ENCODE peak calls at places on chromosomes 12 and 14, in eight cellular contexts. One of them, this sample, is unnamed.

GRCh38 chr14:93712838-93713724 is 75.2 kb downstream of the PRIMA1 start:
- DNase-seq in tibial artery: peak
- DNase-seq in uterus: no peak
- DNase-seq in esophagus muscularis mucosa: peak
- DNase-seq in neural progenitor cell: no peak
- DNase-seq in thoracic aorta: no peak
- DNase-seq in fibroblast of lung: no peak
- DNase-seq in epithelial cell of esophagus: peak
- DNase-seq in this sample: no peak

GRCh38 chr12:101021911-101022388 is 188.1 kb downstream of the SLC5A8 start:
- DNase-seq in fibroblast of lung: peak
- DNase-seq in neural progenitor cell: no peak
- DNase-seq in epithelial cell of esophagus: peak
- DNase-seq in uterus: no peak
- DNase-seq in tibial artery: no peak
- DNase-seq in thoracic aorta: no peak
- DNase-seq in esophagus muscularis mucosa: no peak
- DNase-seq in this sample: no peak

GRCh38 chr14:56027916-56028637 is 90.1 kb upstream of the PELI2 start:
- DNase-seq in neural progenitor cell: no peak
- DNase-seq in uterus: no peak
- DNase-seq in tibial artery: no peak
- DNase-seq in fibroblast of lung: no peak
- DNase-seq in esophagus muscularis mucosa: no peak
- DNase-seq in epithelial cell of esophagus: no peak
- DNase-seq in thoracic aorta: no peak
- DNase-seq in this sample: no peak

GRCh38 chr12:42589465-42590323 is at the start of gene PRICKLE1:
- DNase-seq in neural progenitor cell: peak
- DNase-seq in epithelial cell of esophagus: peak
- DNase-seq in thoracic aorta: no peak
- DNase-seq in uterus: peak
- DNase-seq in tibial artery: no peak
- DNase-seq in fibroblast of lung: peak
- DNase-seq in esophagus muscularis mucosa: no peak
- DNase-seq in this sample: no peak

GRCh38 chr14:99273724-99274345 is 1.8 kb upstream of the BCL11B start:
- DNase-seq in fibroblast of lung: peak
- DNase-seq in neural progenitor cell: no peak
- DNase-seq in thoracic aorta: no peak
- DNase-seq in tibial artery: no peak
- DNase-seq in esophagus muscularis mucosa: no peak
- DNase-seq in epithelial cell of esophagus: peak
- DNase-seq in uterus: no peak
- DNase-seq in this sample: no peak

GRCh38 chr14:33932526-33933292 is 18.2 kb downstream of the EGLN3 start:
- DNase-seq in thoracic aorta: no peak
- DNase-seq in tibial artery: no peak
- DNase-seq in esophagus muscularis mucosa: no peak
- DNase-seq in epithelial cell of esophagus: no peak
- DNase-seq in fibroblast of lung: peak
- DNase-seq in uterus: no peak
- DNase-seq in neural progenitor cell: peak
- DNase-seq in this sample: no peak

GRCh38 chr14:104953896-104954656 is 24.1 kb downstream of the AHNAK2 start:
- DNase-seq in epithelial cell of esophagus: no peak
- DNase-seq in uterus: no peak
- DNase-seq in neural progenitor cell: no peak
- DNase-seq in fibroblast of lung: no peak
- DNase-seq in thoracic aorta: no peak
- DNase-seq in esophagus muscularis mucosa: no peak
- DNase-seq in tibial artery: peak
- DNase-seq in this sample: no peak

GRCh38 chr12:48716168-48716492 is 377 bp downstream of the CCNT1 start:
- DNase-seq in epithelial cell of esophagus: no peak
- DNase-seq in esophagus muscularis mucosa: no peak
- DNase-seq in neural progenitor cell: no peak
- DNase-seq in uterus: no peak
- DNase-seq in tibial artery: no peak
- DNase-seq in fibroblast of lung: peak
- DNase-seq in thoracic aorta: no peak
- DNase-seq in this sample: no peak

GRCh38 chr12:57888407-57889157 is 42.1 kb upstream of the CTDSP2 start:
- DNase-seq in thoracic aorta: peak
- DNase-seq in tibial artery: no peak
- DNase-seq in fibroblast of lung: peak
- DNase-seq in epithelial cell of esophagus: peak
- DNase-seq in esophagus muscularis mucosa: no peak
- DNase-seq in uterus: no peak
- DNase-seq in neural progenitor cell: peak
- DNase-seq in this sample: peak

GRCh38 chr14:95770777-95771176 is 56.9 kb upstream of the TCL1A start:
- DNase-seq in epithelial cell of esophagus: no peak
- DNase-seq in neural progenitor cell: no peak
- DNase-seq in thoracic aorta: no peak
- DNase-seq in esophagus muscularis mucosa: no peak
- DNase-seq in fibroblast of lung: no peak
- DNase-seq in uterus: no peak
- DNase-seq in tibial artery: no peak
- DNase-seq in this sample: no peak

GRCh38 chr12:2364566-2365165 is 311.9 kb downstream of the CACNA1C start:
- DNase-seq in tibial artery: no peak
- DNase-seq in epithelial cell of esophagus: peak
- DNase-seq in thoracic aorta: no peak
- DNase-seq in fibroblast of lung: no peak
- DNase-seq in esophagus muscularis mucosa: no peak
- DNase-seq in uterus: no peak
- DNase-seq in neural progenitor cell: peak
- DNase-seq in this sample: peak

GRCh38 chr12:69704357-69704756 is 5.3 kb upstream of the BEST3 start:
- DNase-seq in thoracic aorta: no peak
- DNase-seq in uterus: no peak
- DNase-seq in tibial artery: no peak
- DNase-seq in fibroblast of lung: no peak
- DNase-seq in epithelial cell of esophagus: no peak
- DNase-seq in esophagus muscularis mucosa: no peak
- DNase-seq in neural progenitor cell: no peak
- DNase-seq in this sample: no peak

GRCh38 chr12:69712826-69713225 is 13.7 kb upstream of the BEST3 start:
- DNase-seq in neural progenitor cell: no peak
- DNase-seq in thoracic aorta: no peak
- DNase-seq in tibial artery: no peak
- DNase-seq in uterus: no peak
- DNase-seq in esophagus muscularis mucosa: no peak
- DNase-seq in fibroblast of lung: no peak
- DNase-seq in epithelial cell of esophagus: peak
- DNase-seq in this sample: no peak

GRCh38 chr12:69714542-69714941 is 15.4 kb upstream of the BEST3 start:
- DNase-seq in fibroblast of lung: no peak
- DNase-seq in neural progenitor cell: no peak
- DNase-seq in uterus: no peak
- DNase-seq in thoracic aorta: no peak
- DNase-seq in epithelial cell of esophagus: no peak
- DNase-seq in tibial artery: no peak
- DNase-seq in esophagus muscularis mucosa: no peak
- DNase-seq in this sample: no peak

GRCh38 chr12:69703146-69703642 is 4.1 kb upstream of the BEST3 start:
- DNase-seq in neural progenitor cell: no peak
- DNase-seq in tibial artery: no peak
- DNase-seq in thoracic aorta: no peak
- DNase-seq in fibroblast of lung: no peak
- DNase-seq in uterus: no peak
- DNase-seq in epithelial cell of esophagus: no peak
- DNase-seq in esophagus muscularis mucosa: no peak
- DNase-seq in this sample: no peak

DNA sequence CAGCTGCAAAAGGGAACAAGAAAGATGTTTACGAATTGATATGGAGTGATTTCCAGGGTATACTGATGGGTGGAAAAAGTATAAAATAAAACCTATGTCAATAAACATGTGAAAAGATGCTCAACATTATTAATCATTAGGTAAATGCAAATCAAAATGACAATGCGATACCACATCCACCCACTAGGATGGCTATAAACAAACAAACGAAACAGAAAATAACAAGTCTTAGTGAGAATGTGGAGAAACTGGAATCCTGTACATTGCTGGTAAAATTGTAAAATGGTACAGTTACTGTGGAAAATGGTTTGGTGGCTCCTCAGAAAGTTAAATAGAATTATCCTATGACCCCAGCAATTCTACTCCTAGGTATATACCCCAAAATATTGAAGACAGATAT is 9.5 kb upstream of the BEST3 start:
- DNase-seq in esophagus muscularis mucosa: no peak
- DNase-seq in uterus: no peak
- DNase-seq in thoracic aorta: no peak
- DNase-seq in epithelial cell of esophagus: no peak
- DNase-seq in tibial artery: no peak
- DNase-seq in neural progenitor cell: no peak
- DNase-seq in fibroblast of lung: no peak
- DNase-seq in this sample: no peak
- TF ChIP-seq CTCF in esophagus muscularis mucosa: no peak
- TF ChIP-seq CTCF in uterus: no peak
- TF ChIP-seq CTCF in thoracic aorta: no peak
- TF ChIP-seq CTCF in epithelial cell of esophagus: peak
- TF ChIP-seq CTCF in tibial artery: no peak
- TF ChIP-seq CTCF in neural progenitor cell: peak
- TF ChIP-seq CTCF in fibroblast of lung: peak
- TF ChIP-seq CTCF in this sample: no peak

DNA sequence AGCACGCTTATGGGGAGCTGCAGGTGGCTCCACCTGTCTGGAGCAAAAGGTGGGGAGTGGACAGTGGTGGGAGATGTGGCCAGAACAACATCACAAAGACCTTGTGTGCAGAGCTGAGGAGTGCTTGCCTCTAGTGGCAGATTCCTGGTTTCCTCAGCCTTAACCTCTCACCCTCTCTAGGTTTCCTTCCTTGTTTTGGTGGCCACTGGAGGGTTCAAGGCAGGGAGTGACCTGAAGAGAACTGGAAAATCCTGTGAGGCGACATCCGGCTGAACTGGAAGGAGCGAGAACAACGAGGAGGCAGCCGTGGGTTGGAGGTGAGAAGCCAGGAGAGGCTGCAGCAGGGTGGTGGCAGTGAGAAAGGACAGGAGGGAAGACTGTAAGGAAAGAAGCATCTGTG is 6.3 kb upstream of the FLVCR2 start:
- DNase-seq in esophagus muscularis mucosa: no peak
- DNase-seq in uterus: no peak
- DNase-seq in fibroblast of lung: no peak
- DNase-seq in neural progenitor cell: no peak
- DNase-seq in epithelial cell of esophagus: no peak
- DNase-seq in tibial artery: no peak
- DNase-seq in thoracic aorta: no peak
- DNase-seq in this sample: no peak
- H3K4me3 ChIP-seq in esophagus muscularis mucosa: no peak
- H3K4me3 ChIP-seq in uterus: no peak
- H3K4me3 ChIP-seq in fibroblast of lung: no peak
- H3K4me3 ChIP-seq in neural progenitor cell: no peak
- H3K4me3 ChIP-seq in epithelial cell of esophagus: no peak
- H3K4me3 ChIP-seq in tibial artery: no peak
- H3K4me3 ChIP-seq in thoracic aorta: no peak
- H3K4me3 ChIP-seq in this sample: no peak

DNA sequence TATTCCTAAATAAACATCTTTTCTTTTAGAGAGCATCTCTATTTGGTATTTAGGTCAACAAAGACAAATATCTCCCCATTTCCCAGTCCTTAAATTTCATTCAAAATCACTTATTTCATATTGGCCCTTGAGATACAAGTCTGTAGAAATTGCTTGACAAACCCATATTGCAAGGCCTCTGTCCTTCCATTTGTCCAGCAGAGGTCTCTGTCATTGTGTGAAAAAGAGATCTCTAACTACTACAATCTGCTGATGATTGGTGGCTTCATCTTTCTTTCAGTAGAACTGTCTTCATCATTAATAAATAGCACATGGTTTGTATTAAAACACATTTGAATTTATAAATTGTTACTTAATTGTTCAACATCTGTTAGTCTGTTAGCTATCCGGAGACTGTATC is 252.6 kb downstream of the ACSS3 start:
- DNase-seq in thoracic aorta: no peak
- DNase-seq in neural progenitor cell: no peak
- DNase-seq in uterus: no peak
- DNase-seq in epithelial cell of esophagus: peak
- DNase-seq in tibial artery: no peak
- DNase-seq in fibroblast of lung: no peak
- DNase-seq in esophagus muscularis mucosa: no peak
- DNase-seq in this sample: no peak
- TF ChIP-seq CTCF in thoracic aorta: no peak
- TF ChIP-seq CTCF in neural progenitor cell: peak
- TF ChIP-seq CTCF in uterus: no peak
- TF ChIP-seq CTCF in epithelial cell of esophagus: no peak
- TF ChIP-seq CTCF in tibial artery: no peak
- TF ChIP-seq CTCF in fibroblast of lung: no peak
- TF ChIP-seq CTCF in esophagus muscularis mucosa: no peak
- TF ChIP-seq CTCF in this sample: no peak

DNA sequence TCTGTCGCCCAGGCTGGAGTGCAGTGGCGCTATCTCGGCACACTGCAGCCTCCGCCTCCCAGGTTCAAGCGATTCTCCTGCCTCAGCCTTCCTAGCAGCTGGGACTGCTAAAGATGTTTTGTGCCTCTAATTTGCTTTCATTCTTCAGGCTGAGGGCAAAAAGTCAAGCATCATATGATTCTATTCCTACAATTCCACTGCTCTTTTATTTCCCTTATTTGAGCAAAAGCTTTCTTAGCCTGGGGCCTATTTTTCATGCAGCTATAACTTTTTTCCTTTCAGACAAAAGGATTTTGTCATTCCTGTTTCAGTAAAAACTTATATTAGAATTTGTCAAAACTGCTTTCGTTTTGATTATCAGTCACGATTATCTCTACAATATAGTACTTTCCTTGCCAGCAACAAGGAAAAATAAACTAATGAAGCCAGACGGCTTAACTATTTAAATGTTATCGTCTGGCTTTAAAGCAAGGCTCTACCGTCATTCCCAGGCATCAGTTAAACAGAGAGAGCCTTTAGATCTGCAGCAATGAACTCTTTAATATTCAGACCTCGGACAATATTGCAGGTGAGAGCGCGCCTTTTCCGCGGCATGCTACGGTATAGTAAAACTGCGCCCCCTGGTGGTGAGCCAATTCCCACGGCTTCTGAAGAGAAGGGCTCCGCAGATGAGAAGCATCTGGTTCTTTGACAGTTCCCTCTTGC is 1.4 kb upstream of the SLC2A13 start:
- DNase-seq in tibial artery: peak
- DNase-seq in fibroblast of lung: peak
- DNase-seq in epithelial cell of esophagus: peak
- DNase-seq in neural progenitor cell: peak
- DNase-seq in esophagus muscularis mucosa: peak
- DNase-seq in uterus: peak
- DNase-seq in thoracic aorta: peak
- DNase-seq in this sample: peak
- H3K4me3 ChIP-seq in tibial artery: peak
- H3K4me3 ChIP-seq in fibroblast of lung: peak
- H3K4me3 ChIP-seq in epithelial cell of esophagus: peak
- H3K4me3 ChIP-seq in neural progenitor cell: no peak
- H3K4me3 ChIP-seq in esophagus muscularis mucosa: peak
- H3K4me3 ChIP-seq in uterus: peak
- H3K4me3 ChIP-seq in thoracic aorta: peak
- H3K4me3 ChIP-seq in this sample: no peak